ENCODE peak calls at places on chromosomes 6 and 20, in five cellular contexts. O, I, X, T and Y are unnamed samples.

GRCh38 chr6:125367036-125367782 is 65.4 kb upstream of the HDDC2 start:
- DNase-seq in T (no peak), X (no peak), O (no peak), I (no peak), Y (no peak)

GRCh38 chr6:215335-216034 is 76.8 kb upstream of the DUSP22 start:
- DNase-seq in T (peak), X (peak), O (no peak), I (no peak), Y (no peak)

GRCh38 chr6:54266400-54266923 is 41.8 kb upstream of the TINAG start:
- DNase-seq in X (no peak), O (no peak), T (no peak), I (no peak), Y (no peak)

GRCh38 chr20:23702021-23702420 is 13.2 kb upstream of the CST4 start:
- DNase-seq in O (no peak), I (no peak), X (no peak), T (peak), Y (no peak)

GRCh38 chr20:22473293-22473692 is 111.1 kb downstream of the FOXA2 start:
- DNase-seq in I (no peak), X (no peak), T (no peak), O (no peak), Y (no peak)

GRCh38 chr6:111791415-111791814 is 81.8 kb downstream of the FYN start:
- DNase-seq in O (no peak), I (no peak), X (no peak), T (peak), Y (peak)

GRCh38 chr6:170182093-170182780 is 108.6 kb downstream of the DLL1 start:
- DNase-seq in X (no peak), T (no peak), O (no peak), I (no peak), Y (no peak)

GRCh38 chr6:15473741-15474161 is 189.1 kb downstream of the DTNBP1 start:
- DNase-seq in X (peak), O (no peak), T (peak), I (no peak), Y (peak)

GRCh38 chr6:6588064-6588923 is at the start of gene LY86:
- DNase-seq in I (peak), O (no peak), T (no peak), X (no peak), Y (no peak)